ENCODE peak calls at places on chromosomes 3 and 15, in ten cellular contexts. W is prostate gland, P is stomach, X is ovary, A is heart left ventricle, R is HCT116, U is lower leg skin, J is K562, B is uterus, F is GM12891. Y is an unnamed sample.

GRCh38 chr15:80052597-80053304 is 6.7 kb upstream of the ZFAND6 start:
- DNase-seq in J (no peak), U (no peak), X (no peak), W (no peak), R (no peak), F (no peak), B (no peak), A (no peak), P (no peak), Y (no peak)

GRCh38 chr3:120625199-120625598 is 29.1 kb downstream of the NDUFB4 start:
- DNase-seq in J (no peak), W (no peak), F (no peak), A (no peak), U (no peak), R (no peak), X (no peak), B (no peak), P (no peak), Y (peak)

GRCh38 chr3:71908001-71908400 is 123.1 kb upstream of the PROK2 start:
- DNase-seq in U (no peak), X (no peak), R (no peak), A (no peak), P (no peak), F (no peak), W (no peak), J (no peak), B (peak), Y (no peak)

GRCh38 chr3:178288074-178288473 is 248.2 kb upstream of the KCNMB2 start:
- DNase-seq in B (no peak), W (no peak), F (no peak), P (no peak), A (no peak), X (no peak), J (no peak), U (no peak), R (no peak), Y (no peak)

GRCh38 chr3:133494469-133494868 is 79.0 kb upstream of the CDV3 start:
- DNase-seq in F (no peak), R (no peak), P (no peak), A (no peak), J (peak), W (no peak), X (no peak), U (no peak), B (no peak), Y (no peak)

GRCh38 chr3:141608438-141608837 is 121.6 kb downstream of the RASA2 start:
- DNase-seq in J (no peak), R (no peak), B (no peak), W (no peak), X (no peak), U (no peak), F (no peak), A (no peak), P (no peak), Y (no peak)

GRCh38 chr15:99486371-99487336 is 79.1 kb upstream of the MEF2A start:
- DNase-seq in W (peak), X (peak), R (peak), F (no peak), U (peak), B (peak), A (peak), P (peak), J (no peak), Y (peak)

GRCh38 chr3:152621006-152621868 is 213.7 kb upstream of the P2RY1 start:
- DNase-seq in X (no peak), U (no peak), B (no peak), P (no peak), F (no peak), R (no peak), W (no peak), J (no peak), A (no peak), Y (no peak)

GRCh38 chr15:93317772-93318171 is 228.8 kb upstream of the RGMA start:
- DNase-seq in X (no peak), J (no peak), P (no peak), A (no peak), F (no peak), B (no peak), U (peak), R (no peak), W (no peak), Y (no peak)

GRCh38 chr3:171810278-171811058 is at the start of gene PLD1:
- DNase-seq in P (peak), A (peak), F (peak), J (peak), X (peak), W (peak), B (no peak), R (peak), U (no peak), Y (peak)

GRCh38 chr15:74396445-74397238 is 29.2 kb upstream of the CYP11A1 start:
- DNase-seq in R (peak), B (no peak), W (no peak), P (peak), X (no peak), F (no peak), U (no peak), A (no peak), J (no peak), Y (no peak)

GRCh38 chr3:48086736-48087470 is 70.7 kb upstream of the MAP4 start:
- DNase-seq in X (no peak), R (no peak), B (no peak), P (no peak), J (peak), F (no peak), U (no peak), A (no peak), W (no peak), Y (no peak)

GRCh38 chr3:195109098-195109657 is 161.8 kb downstream of the XXYLT1 start:
- DNase-seq in R (no peak), B (no peak), A (no peak), X (no peak), P (no peak), F (no peak), J (no peak), U (no peak), W (no peak), Y (no peak)

GRCh38 chr3:24351779-24352469 is 142.7 kb downstream of the THRB start:
- DNase-seq in A (no peak), R (no peak), X (peak), P (peak), W (peak), U (no peak), F (no peak), B (peak), J (peak), Y (peak)

GRCh38 chr3:78507196-78507984 is 1260.4 kb downstream of the ROBO1 start:
- DNase-seq in A (no peak), P (no peak), R (no peak), J (no peak), W (no peak), B (no peak), X (no peak), F (no peak), U (no peak), Y (no peak)

GRCh38 chr15:74011610-74012009 is 17.1 kb downstream of the PML start:
- DNase-seq in J (no peak), R (no peak), A (peak), W (peak), F (no peak), U (peak), X (peak), B (peak), P (peak), Y (peak)

GRCh38 chr3:36696799-36697198 is 67.6 kb downstream of the DCLK3 start:
- DNase-seq in W (no peak), J (no peak), A (no peak), B (no peak), R (no peak), X (no peak), U (no peak), F (no peak), P (no peak), Y (no peak)

GRCh38 chr3:5160926-5161858 is 26.3 kb upstream of the EDEM1 start:
- DNase-seq in B (no peak), F (no peak), U (no peak), J (no peak), X (no peak), A (no peak), W (no peak), P (no peak), R (peak), Y (no peak)

GRCh38 chr3:77370413-77370812 is 330.5 kb downstream of the ROBO2 start:
- DNase-seq in F (no peak), P (no peak), R (no peak), X (no peak), J (no peak), U (peak), W (no peak), B (peak), A (no peak), Y (no peak)

GRCh38 chr3:42129014-42129953 is 38.1 kb downstream of the TRAK1 start:
- DNase-seq in X (no peak), P (peak), F (no peak), U (no peak), J (no peak), R (peak), W (peak), B (no peak), A (no peak), Y (peak)

GRCh38 chr15:57227181-57227580 is 149.1 kb upstream of the CGNL1 start:
- DNase-seq in F (no peak), B (no peak), J (no peak), W (no peak), A (no peak), X (no peak), R (no peak), U (no peak), P (no peak), Y (no peak)

GRCh38 chr15:32838820-32839219 is 121.0 kb downstream of the GREM1 start:
- DNase-seq in B (no peak), W (no peak), J (peak), A (no peak), X (no peak), R (no peak), F (no peak), U (no peak), P (no peak), Y (no peak)

GRCh38 chr15:29538110-29538509 is 268.5 kb upstream of the NSMCE3 start:
- DNase-seq in F (no peak), A (no peak), X (no peak), J (no peak), W (no peak), P (no peak), U (peak), R (no peak), B (no peak), Y (peak)

GRCh38 chr3:188209740-188210139 is 55.8 kb downstream of the LPP start:
- DNase-seq in F (no peak), B (no peak), P (no peak), A (no peak), U (no peak), W (no peak), R (no peak), J (no peak), X (no peak), Y (no peak)

GRCh38 chr15:89371145-89372044 is 36.8 kb upstream of the POLG start:
- DNase-seq in J (no peak), P (no peak), X (no peak), U (no peak), W (no peak), R (no peak), B (no peak), A (no peak), F (no peak), Y (peak)

GRCh38 chr3:88019024-88019423 is 39.8 kb downstream of the CGGBP1 start:
- DNase-seq in X (no peak), A (no peak), F (no peak), W (no peak), J (no peak), R (no peak), B (no peak), U (no peak), P (no peak), Y (no peak)

GRCh38 chr3:32334675-32335074 is 57.0 kb upstream of the CMTM7 start:
- DNase-seq in R (no peak), A (no peak), B (no peak), F (no peak), X (no peak), J (peak), W (no peak), U (no peak), P (no peak), Y (no peak)

GRCh38 chr15:90836296-90836871 is 32.0 kb upstream of the FURIN start:
- DNase-seq in U (no peak), X (no peak), F (no peak), J (peak), B (no peak), R (no peak), P (no peak), A (peak), W (no peak), Y (no peak)

GRCh38 chr3:42526616-42527367 is 24.3 kb downstream of the VIPR1 start:
- DNase-seq in F (peak), R (no peak), J (peak), U (no peak), A (no peak), X (no peak), W (no peak), B (no peak), P (no peak), Y (no peak)

GRCh38 chr15:62324382-62324781 is 159.3 kb upstream of the C2CD4B start:
- DNase-seq in F (no peak), B (no peak), P (no peak), U (no peak), A (no peak), W (no peak), X (no peak), J (no peak), R (no peak), Y (no peak)

GRCh38 chr3:155738580-155739076 is 6.2 kb downstream of the PLCH1 start:
- DNase-seq in F (no peak), U (no peak), X (no peak), B (no peak), A (no peak), P (no peak), W (no peak), J (no peak), R (no peak), Y (no peak)

GRCh38 chr3:177169936-177170722 is 27.2 kb downstream of the TBL1XR1 start:
- DNase-seq in J (no peak), B (no peak), R (no peak), U (no peak), F (no peak), P (no peak), A (no peak), X (no peak), W (no peak), Y (no peak)

GRCh38 chr3:178504128-178504527 is 32.1 kb upstream of the KCNMB2 start:
- DNase-seq in X (no peak), J (no peak), U (no peak), W (no peak), A (no peak), F (no peak), P (no peak), R (no peak), B (no peak), Y (no peak)

GRCh38 chr3:51538115-51538458 is 432 bp upstream of the RAD54L2 start:
- DNase-seq in A (no peak), W (no peak), U (no peak), J (no peak), X (no peak), P (no peak), F (no peak), R (no peak), B (no peak), Y (no peak)

GRCh38 chr3:15263926-15264325 is 57.9 kb downstream of the CAPN7 start:
- DNase-seq in U (no peak), R (no peak), J (no peak), B (no peak), X (no peak), P (no peak), F (no peak), A (no peak), W (peak), Y (no peak)

GRCh38 chr3:15260531-15260930 is 54.5 kb downstream of the CAPN7 start:
- DNase-seq in B (no peak), P (no peak), U (peak), X (no peak), J (no peak), F (no peak), W (no peak), A (no peak), R (no peak), Y (no peak)

GRCh38 chr3:15261274-15261673 is 55.2 kb downstream of the CAPN7 start:
- DNase-seq in J (no peak), U (peak), P (no peak), F (no peak), A (no peak), W (no peak), B (no peak), X (no peak), R (no peak), Y (no peak)

GRCh38 chr3:15263120-15263519 is 57.1 kb downstream of the CAPN7 start:
- DNase-seq in W (no peak), P (no peak), U (peak), B (no peak), A (no peak), J (no peak), F (no peak), X (no peak), R (no peak), Y (no peak)

DNA sequence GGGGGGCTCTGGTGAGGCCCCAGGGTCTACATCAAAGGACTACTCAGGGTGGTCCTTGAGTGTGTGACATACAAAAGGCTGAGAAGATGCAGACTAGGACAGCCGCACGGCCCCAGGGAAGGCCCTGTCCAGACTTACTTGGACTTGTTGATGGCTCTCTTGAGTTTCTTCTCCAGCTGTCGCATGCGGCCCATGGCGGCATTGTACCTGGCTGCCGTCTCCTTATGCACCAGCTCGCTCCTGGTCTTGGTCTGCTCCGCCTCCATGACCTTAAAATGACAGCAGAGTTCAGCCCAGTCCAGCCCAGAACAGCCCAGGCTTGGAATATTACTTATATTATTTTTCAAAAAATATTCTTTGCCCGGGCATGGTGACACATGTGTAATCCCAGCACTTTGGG is 56.0 kb downstream of the CAPN7 start:
- DNase-seq in X (no peak), A (no peak), P (no peak), W (no peak), U (peak), B (no peak), F (no peak), R (no peak), J (no peak), Y (no peak)
- TF ChIP-seq POLR2A in X (no peak), A (no peak), P (no peak), W (no peak), U (no peak), B (no peak), F (no peak), R (no peak), J (no peak), Y (no peak)

GRCh38 chr3:62159693-62160092 is 213.7 kb downstream of the FEZF2 start:
- DNase-seq in U (peak), J (no peak), R (no peak), F (no peak), P (peak), B (peak), X (peak), W (peak), A (peak), Y (peak)
- TF ChIP-seq POLR2A in U (no peak), J (no peak), R (no peak), F (no peak), P (no peak), B (no peak), X (no peak), W (no peak), A (no peak), Y (no peak)

GRCh38 chr15:84747423-84748273 is 744 bp upstream of the ZNF592 start:
- DNase-seq in X (peak), U (peak), B (peak), J (peak), W (peak), A (peak), P (peak), R (no peak), F (no peak), Y (peak)
- TF ChIP-seq POLR2A in X (no peak), U (no peak), B (peak), J (peak), W (peak), A (peak), P (no peak), R (no peak), F (peak), Y (peak)

GRCh38 chr3:114893361-114893760 is 253.7 kb downstream of the ZBTB20 start:
- DNase-seq in B (no peak), A (no peak), U (no peak), X (no peak), P (no peak), R (no peak), W (no peak), F (no peak), J (no peak), Y (no peak)

GRCh38 chr3:114900908-114901307 is 246.2 kb downstream of the ZBTB20 start:
- DNase-seq in U (no peak), W (no peak), R (no peak), B (no peak), A (no peak), F (no peak), J (no peak), X (no peak), P (no peak), Y (no peak)

GRCh38 chr3:114899186-114899931 is 247.7 kb downstream of the ZBTB20 start:
- DNase-seq in B (no peak), U (no peak), J (no peak), P (no peak), A (no peak), X (no peak), W (peak), R (no peak), F (no peak), Y (peak)

GRCh38 chr3:114892880-114893279 is 254.2 kb downstream of the ZBTB20 start:
- DNase-seq in R (no peak), A (no peak), B (no peak), F (no peak), W (no peak), U (no peak), J (no peak), P (no peak), X (no peak), Y (peak)

DNA sequence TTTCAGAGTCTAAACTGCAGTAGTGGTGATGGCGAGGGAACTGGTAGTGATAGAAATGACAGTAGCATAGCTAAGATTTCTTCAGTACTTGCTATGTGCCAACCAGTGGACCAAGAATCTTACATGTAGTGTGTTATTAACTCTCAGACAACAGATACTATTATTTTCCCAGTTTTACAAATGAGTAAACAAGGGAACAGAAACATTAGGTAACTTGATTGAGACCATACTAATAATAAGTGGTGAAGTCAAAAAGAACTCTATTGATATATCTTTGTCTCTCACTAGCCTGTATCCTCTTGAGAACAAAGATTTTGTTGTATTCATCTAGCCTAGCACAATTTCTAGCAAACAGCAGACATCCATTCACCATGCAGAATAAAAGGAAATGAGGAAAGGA is 250.1 kb downstream of the ZBTB20 start:
- DNase-seq in P (no peak), X (no peak), B (no peak), U (no peak), W (no peak), R (no peak), F (no peak), A (no peak), J (no peak), Y (no peak)
- TF ChIP-seq POLR2A in P (no peak), X (no peak), B (no peak), U (no peak), W (no peak), R (no peak), F (no peak), A (no peak), J (no peak), Y (no peak)

DNA sequence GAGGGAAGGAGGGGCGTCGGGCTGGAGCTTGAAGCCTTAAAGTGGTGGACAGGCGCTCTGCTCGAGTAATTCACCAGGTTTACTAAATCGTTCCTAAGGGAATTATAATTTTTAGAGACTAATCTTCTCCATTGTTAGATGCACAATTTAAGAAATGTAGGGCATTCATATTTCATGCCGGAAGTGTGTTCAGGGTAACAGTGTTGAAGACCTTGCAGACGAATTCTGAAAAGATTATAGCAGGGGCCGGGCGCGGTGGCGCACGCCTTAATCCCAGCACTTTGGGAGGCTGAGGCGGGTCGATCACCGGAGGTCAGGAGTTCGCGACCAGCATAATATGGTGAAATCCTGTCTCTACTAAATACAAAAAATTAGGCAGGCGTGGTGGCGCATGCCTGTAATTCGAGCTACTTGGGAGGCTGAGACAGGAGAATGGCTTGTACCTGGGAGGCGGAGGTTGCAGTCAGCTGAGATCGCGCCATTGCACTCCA is 365 bp upstream of the GTF2A2 start:
- DNase-seq in W (no peak), F (no peak), A (no peak), R (no peak), B (peak), X (peak), P (no peak), J (no peak), U (peak), Y (no peak)
- TF ChIP-seq POLR2A in W (no peak), F (no peak), A (peak), R (no peak), B (no peak), X (no peak), P (no peak), J (no peak), U (no peak), Y (no peak)

GRCh38 chr3:44439499-44440295 is 37.8 kb downstream of the ZNF445 start:
- DNase-seq in A (peak), P (peak), B (peak), J (peak), F (peak), W (peak), X (peak), R (no peak), U (peak), Y (peak)
- TF ChIP-seq POLR2A in A (peak), P (no peak), B (no peak), J (peak), F (peak), W (peak), X (peak), R (no peak), U (no peak), Y (peak)

Y was measured in body of pancreas.